ENCODE peak calls at places on chromosomes 2 and 18, in four cellular contexts. D, L, B and N are unnamed samples.

GRCh38 chr2:119441376-119442231 is 9.9 kb downstream of the TMEM37 start:
- DNase-seq in L (no peak), D (no peak), B (no peak), N (no peak)

GRCh38 chr2:175990099-175990498 is 12.0 kb downstream of the LNPK start:
- DNase-seq in B (no peak), L (no peak), D (no peak), N (no peak)

GRCh38 chr2:95346236-95346737 is 49.1 kb downstream of the KCNIP3 start:
- DNase-seq in L (peak; percentile 45), D (no peak), B (peak; percentile 25), N (no peak)

GRCh38 chr2:61763605-61764034 is 90.2 kb downstream of the FAM161A start:
- DNase-seq in B (peak; percentile 93), L (peak; percentile 78), D (no peak), N (peak; percentile 33)

GRCh38 chr2:176281267-176281666 is 12.0 kb downstream of the MTX2 start:
- DNase-seq in L (no peak), B (no peak), D (no peak), N (no peak)

GRCh38 chr18:80109676-80110078 is 615 bp downstream of the ADNP2 start:
- DNase-seq in D (no peak), L (no peak), B (peak; percentile 16), N (no peak)

GRCh38 chr18:3342628-3343027 is 80.7 kb downstream of the MYL12B start:
- DNase-seq in L (no peak), B (no peak), D (no peak), N (no peak)

GRCh38 chr2:181104512-181105121 is 124.2 kb downstream of the UBE2E3 start:
- DNase-seq in D (no peak), B (peak; percentile 58), L (no peak), N (peak; percentile 9)

GRCh38 chr2:10003206-10004125 is 39.9 kb upstream of the KLF11 start:
- DNase-seq in D (no peak), B (no peak), L (peak; percentile 24), N (no peak)

GRCh38 chr2:222859786-222860726 is 780 bp upstream of the ACSL3 start:
- DNase-seq in B (peak; percentile 87), D (peak; percentile 99), L (peak; percentile 42), N (no peak)

GRCh38 chr18:23828426-23828825 is 139.2 kb downstream of the LAMA3 start:
- DNase-seq in B (peak; percentile 72), D (peak; percentile 86), L (no peak), N (no peak)

GRCh38 chr2:192197387-192197786 is 2.7 kb upstream of the TMEFF2 start:
- DNase-seq in D (no peak), L (no peak), B (peak; percentile 13), N (no peak)

GRCh38 chr2:39851691-39852110 is 72.6 kb upstream of the THUMPD2 start:
- DNase-seq in B (no peak), D (no peak), L (no peak), N (no peak)

GRCh38 chr2:128874608-128875007 is 555.9 kb upstream of the HS6ST1 start:
- DNase-seq in B (no peak), L (no peak), D (no peak), N (no peak)

GRCh38 chr18:59950215-59950944 is 50.6 kb downstream of the PMAIP1 start:
- DNase-seq in L (no peak), D (no peak), B (no peak), N (no peak)

GRCh38 chr2:160891353-160891740 is 268.9 kb upstream of the TANK start:
- DNase-seq in B (no peak), L (no peak), D (no peak), N (no peak)

GRCh38 chr2:230358305-230358704 is 31.3 kb downstream of the SP140L start:
- DNase-seq in L (no peak), B (no peak), D (no peak), N (no peak)

GRCh38 chr2:204608261-204608660 is 63.0 kb downstream of the PARD3B start:
- DNase-seq in B (no peak), L (no peak), D (no peak), N (no peak)

GRCh38 chr18:36328916-36329315 is 31.4 kb downstream of the FHOD3 start:
- DNase-seq in L (no peak), B (no peak), D (no peak), N (no peak)

GRCh38 chr2:65367517-65367916 is 64.9 kb downstream of the SPRED2 start:
- DNase-seq in D (peak; percentile 98), B (peak; percentile 88), L (no peak), N (no peak)

GRCh38 chr18:55575066-55575465 is 12.9 kb downstream of the TCF4 start:
- DNase-seq in B (no peak), D (no peak), L (no peak), N (no peak)
- H3K27ac ChIP-seq in B (no peak overlapping the region), D (no peak overlapping the region), L (no peak overlapping the region), N (no peak overlapping the region)

GRCh38 chr18:27277554-27277953 is 92.4 kb upstream of the CHST9 start:
- DNase-seq in B (no peak), D (no peak), L (no peak), N (no peak)

GRCh38 chr18:27276479-27276878 is 91.4 kb upstream of the CHST9 start:
- DNase-seq in D (no peak), L (no peak), B (no peak), N (no peak)

GRCh38 chr18:27276886-27277285 is 91.8 kb upstream of the CHST9 start:
- DNase-seq in L (no peak), D (no peak), B (no peak), N (no peak)

DNA sequence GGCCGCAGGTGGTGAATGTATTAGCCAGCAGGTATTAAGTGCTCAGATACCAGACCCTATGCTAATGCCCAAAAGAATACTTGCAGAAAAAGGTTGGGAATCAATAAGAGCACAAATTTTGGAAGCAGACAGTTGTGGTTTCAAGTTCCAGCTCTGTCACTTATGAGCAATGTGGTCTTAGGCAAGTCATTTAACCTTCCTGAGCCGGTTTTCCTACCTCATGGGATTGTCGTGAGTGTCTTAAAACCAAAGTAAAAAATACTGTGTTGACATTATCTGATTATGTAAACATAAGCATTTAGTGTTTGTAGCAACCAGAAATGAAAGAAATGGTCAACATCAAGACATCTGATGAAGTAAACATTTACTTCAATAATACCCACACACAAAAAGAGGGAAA is 93.0 kb upstream of the CHST9 start:
- DNase-seq in B (no peak), D (peak; percentile 37), L (no peak), N (no peak)
- H3K27ac ChIP-seq in B (no peak overlapping the region), D (no peak overlapping the region), L (no peak overlapping the region), N (no peak overlapping the region)

GRCh38 chr2:168114619-168115018 is 132.8 kb downstream of the STK39 start:
- DNase-seq in B (no peak), D (no peak), L (no peak), N (no peak)
- H3K27ac ChIP-seq in B (no peak overlapping the region), D (no peak overlapping the region), L (no peak overlapping the region), N (no peak overlapping the region)

GRCh38 chr2:179444056-179444455 is 179.4 kb upstream of the SESTD1 start:
- DNase-seq in D (no peak), B (no peak), L (peak; percentile 43), N (no peak)

GRCh38 chr2:179449010-179449409 is 184.4 kb upstream of the SESTD1 start:
- DNase-seq in D (no peak), B (no peak), L (no peak), N (no peak)

GRCh38 chr2:179447426-179447825 is 182.8 kb upstream of the SESTD1 start:
- DNase-seq in L (no peak), D (no peak), B (no peak), N (no peak)

GRCh38 chr2:179447839-179448447 is 183.3 kb upstream of the SESTD1 start:
- DNase-seq in D (no peak), L (no peak), B (no peak), N (no peak)

DNA sequence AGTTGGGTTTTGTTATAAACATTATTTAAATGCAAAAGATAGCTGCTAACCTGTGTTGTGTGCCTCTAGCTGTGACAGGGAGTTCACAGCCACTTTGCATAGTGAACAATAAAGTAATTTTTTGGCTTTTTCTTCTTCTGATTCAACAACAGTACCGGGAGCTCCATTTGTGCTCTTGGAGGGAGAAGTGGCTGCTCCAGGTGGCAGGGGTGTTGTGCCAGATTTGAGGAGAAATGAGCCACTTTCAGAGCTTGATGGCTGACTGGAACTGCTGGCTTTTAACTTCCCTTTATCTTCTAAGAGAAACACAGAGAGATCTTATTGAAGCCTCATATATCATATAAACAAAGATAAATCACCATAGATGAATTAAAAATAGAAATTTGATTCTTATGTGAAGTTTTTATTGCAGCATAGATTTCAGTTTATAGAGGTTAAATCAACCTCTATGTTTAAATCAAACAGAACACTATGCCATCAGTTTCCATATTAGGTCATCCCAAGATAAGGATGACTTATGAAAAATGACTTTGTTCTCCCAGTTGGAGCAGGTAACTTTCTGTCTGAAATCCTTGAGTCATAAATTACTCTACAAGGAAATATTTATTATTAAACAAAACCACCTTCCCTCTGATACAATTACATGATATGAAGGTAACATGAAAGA is 182.0 kb upstream of the SESTD1 start:
- DNase-seq in L (no peak), B (no peak), D (peak; percentile 56), N (no peak)
- H3K27ac ChIP-seq in L (no peak overlapping the region), B (no peak overlapping the region), D (no peak overlapping the region), N (no peak overlapping the region)

GRCh38 chr2:112876971-112877361 is 34.0 kb upstream of the IL37 start:
- DNase-seq in L (no peak), B (no peak), D (no peak), N (no peak)
- H3K27ac ChIP-seq in L (no peak overlapping the region), B (no peak overlapping the region), D (peak overlapping the region; percentile 11), N (no peak overlapping the region)

DNA sequence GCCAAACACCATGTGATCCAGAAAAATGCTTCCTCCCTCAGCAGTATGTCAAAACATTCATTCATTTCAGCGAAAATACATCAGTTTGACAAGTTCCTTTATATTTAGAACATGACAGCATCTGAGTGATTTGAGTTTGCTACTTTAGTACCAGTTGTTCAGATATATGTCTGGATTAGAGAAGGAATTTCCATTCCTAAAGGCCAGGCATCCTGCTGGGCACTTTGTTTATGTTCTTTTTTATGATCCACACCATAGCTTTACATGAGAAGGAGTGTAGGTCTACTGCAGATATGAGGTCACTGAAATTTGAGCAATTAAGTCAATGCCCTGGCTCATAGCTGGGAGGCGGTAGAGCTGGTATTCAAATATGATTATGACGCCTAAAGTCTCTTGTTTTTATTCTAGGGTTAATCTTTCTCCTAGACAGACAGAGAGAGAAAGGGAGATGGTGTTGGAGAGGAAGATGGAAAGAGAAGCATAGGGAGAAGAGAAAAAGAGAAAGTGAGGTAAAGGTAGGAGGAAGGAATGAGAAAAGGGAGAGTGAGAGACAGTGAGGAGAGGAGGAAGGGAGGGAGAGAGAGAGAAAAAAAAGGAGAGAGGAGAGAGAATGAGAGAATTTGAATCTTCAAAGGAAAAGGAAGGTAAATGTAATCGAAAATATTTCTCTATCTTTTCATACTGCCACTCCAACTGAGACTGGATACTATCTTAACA is 839.5 kb upstream of the FANCL start:
- DNase-seq in D (no peak), B (no peak), L (no peak), N (no peak)
- H3K27ac ChIP-seq in D (no peak overlapping the region), B (no peak overlapping the region), L (no peak overlapping the region), N (no peak overlapping the region)